ENCODE peak calls at places on chromosomes 16 and 17, in nine cellular contexts. N is HFFc6, F is GM23338, P is A549, E is nephron progenitor cell, D is HFF-Myc, J is HCT116, A is left ventricle myocardium inferior, Z is heart right ventricle. G is an unnamed sample.

GRCh38 chr16:86349338-86349900 is 160.9 kb upstream of the FOXF1 start:
- DNase-seq in N (no peak), F (no peak), P (no peak), E (no peak), D (no peak), J (no peak), A (no peak), Z (no peak), G (no peak)

GRCh38 chr16:68381363-68381724 is 67.0 kb downstream of the SMPD3 start:
- DNase-seq in N (no peak), F (no peak), P (no peak), E (no peak), D (no peak), J (no peak), A (no peak), Z (no peak), G (no peak)

GRCh38 chr16:57265850-57266530 is 18.5 kb downstream of the PLLP start:
- DNase-seq in N (no peak), F (no peak), P (no peak), E (no peak), D (no peak), J (no peak), A (peak), Z (peak), G (no peak)

GRCh38 chr16:27700596-27700995 is 150.7 kb downstream of the KATNIP start:
- DNase-seq in N (no peak), F (no peak), P (no peak), E (no peak), D (no peak), J (no peak), A (no peak), Z (peak), G (no peak)

GRCh38 chr16:27429981-27430441 is 28.0 kb downstream of the IL21R start:
- DNase-seq in N (no peak), F (no peak), P (no peak), E (no peak), D (no peak), J (no peak), A (no peak), Z (peak), G (no peak)

GRCh38 chr16:81620796-81621195 is 158.3 kb upstream of the PLCG2 start:
- DNase-seq in N (no peak), F (no peak), P (no peak), E (no peak), D (no peak), J (no peak), A (no peak), Z (no peak), G (no peak)

GRCh38 chr17:72465191-72466024 is 344.6 kb downstream of the SOX9 start:
- DNase-seq in N (peak), F (no peak), P (peak), E (peak), D (peak), J (peak), A (no peak), Z (no peak), G (peak)

GRCh38 chr17:63221941-63222340 is 224.2 kb downstream of the CYB561 start:
- DNase-seq in N (no peak), F (no peak), P (no peak), E (no peak), D (no peak), J (no peak), A (no peak), Z (no peak), G (no peak)

GRCh38 chr17:76125391-76125675 is 15.7 kb downstream of the FOXJ1 start:
- DNase-seq in N (no peak), F (no peak), P (no peak), E (no peak), D (no peak), J (no peak), A (no peak), Z (no peak), G (no peak)
- TF ChIP-seq CTCF in N (no peak), F (no peak), P (no peak), E (no peak), D (no peak), J (no peak), A (no peak), Z (no peak), G (no peak)

GRCh38 chr16:8882725-8883377 is 700 bp downstream of the LITAFD start:
- DNase-seq in N (no peak), F (no peak), P (no peak), E (no peak), D (no peak), J (no peak), A (no peak), Z (no peak), G (no peak)

GRCh38 chr16:8887952-8888560 is 5.9 kb downstream of the LITAFD start:
- DNase-seq in N (peak), F (no peak), P (no peak), E (no peak), D (no peak), J (no peak), A (peak), Z (peak), G (no peak)

GRCh38 chr16:8886593-8887437 is 4.7 kb downstream of the LITAFD start:
- DNase-seq in N (no peak), F (no peak), P (no peak), E (no peak), D (no peak), J (no peak), A (no peak), Z (no peak), G (no peak)

GRCh38 chr16:8887438-8887765 is 5.3 kb downstream of the LITAFD start:
- DNase-seq in N (no peak), F (no peak), P (no peak), E (no peak), D (no peak), J (no peak), A (no peak), Z (no peak), G (no peak)

GRCh38 chr16:8885674-8886592 is 3.8 kb downstream of the LITAFD start:
- DNase-seq in N (peak), F (peak), P (no peak), E (no peak), D (no peak), J (no peak), A (no peak), Z (no peak), G (no peak)
- TF ChIP-seq CTCF in N (peak), F (peak), P (no peak), E (no peak), D (no peak), J (no peak), A (no peak), Z (no peak), G (no peak)

DNA sequence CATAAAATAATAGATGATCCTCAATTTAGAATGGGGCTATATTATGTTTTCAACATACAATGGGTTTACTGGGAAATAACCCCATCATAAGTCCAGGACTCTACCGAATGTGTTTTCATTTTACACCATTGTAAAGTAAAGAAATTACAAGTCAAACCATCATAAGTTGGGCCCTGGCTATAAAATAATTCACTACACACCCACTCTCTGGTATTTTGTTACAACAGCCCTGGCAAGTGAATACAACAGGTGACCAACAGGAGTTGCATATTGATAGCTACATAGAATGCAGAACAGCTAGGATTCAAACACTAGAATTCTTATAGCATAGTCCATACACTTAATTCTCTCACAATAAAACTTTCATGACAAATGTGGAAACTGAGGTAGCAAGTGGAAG is 673.0 kb upstream of the CA10 start:
- DNase-seq in N (no peak), F (no peak), P (no peak), E (no peak), D (no peak), J (no peak), A (no peak), Z (no peak), G (no peak)
- TF ChIP-seq CTCF in N (no peak), F (no peak), P (no peak), E (no peak), D (no peak), J (no peak), A (no peak), Z (no peak), G (no peak)

GRCh38 chr17:52297230-52298010 is 138.9 kb upstream of the CA10 start:
- DNase-seq in N (no peak), F (peak), P (peak), E (no peak), D (no peak), J (no peak), A (no peak), Z (no peak), G (no peak)
- TF ChIP-seq CTCF in N (no peak), F (peak), P (no peak), E (no peak), D (no peak), J (no peak), A (no peak), Z (no peak), G (no peak)

DNA sequence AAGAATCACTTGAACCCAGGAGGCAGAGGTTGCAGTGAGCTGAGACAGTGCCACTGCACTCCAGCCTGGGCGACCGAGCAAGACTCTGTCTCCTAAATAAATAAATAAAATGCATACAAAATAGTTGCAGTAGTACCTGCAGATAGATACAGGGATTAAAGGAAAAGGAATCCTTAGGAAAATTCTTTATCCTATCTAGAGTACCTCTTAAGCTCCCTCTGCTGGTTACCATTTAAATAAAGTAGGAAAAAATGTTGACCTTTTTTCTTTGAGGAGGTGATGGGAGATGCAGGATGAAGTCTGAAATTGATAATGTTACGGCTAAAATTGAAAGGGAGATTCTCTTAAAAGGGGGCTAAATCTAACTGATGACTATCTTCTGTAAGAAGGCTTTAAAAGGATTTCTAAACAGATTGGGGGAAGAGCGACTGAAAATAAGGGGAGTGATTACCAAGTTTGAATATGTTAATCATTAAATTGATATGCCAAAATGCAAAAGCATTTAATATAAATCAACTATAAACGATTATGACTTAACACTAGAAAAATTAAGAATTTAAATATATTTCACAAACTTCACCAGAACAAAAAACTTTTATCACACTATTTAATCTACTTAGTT is 29.4 kb downstream of the C16orf87 start:
- DNase-seq in N (peak), F (peak), P (peak), E (no peak), D (no peak), J (no peak), A (no peak), Z (no peak), G (no peak)
- TF ChIP-seq CTCF in N (peak), F (peak), P (peak), E (peak), D (peak), J (peak), A (peak), Z (peak), G (no peak)

GRCh38 chr17:75875182-75875939 is 3.0 kb downstream of the TRIM47 start:
- DNase-seq in N (no peak), F (no peak), P (no peak), E (no peak), D (no peak), J (no peak), A (no peak), Z (no peak), G (peak)

GRCh38 chr17:75875940-75876189 is 2.5 kb downstream of the TRIM47 start:
- DNase-seq in N (no peak), F (no peak), P (no peak), E (no peak), D (no peak), J (no peak), A (no peak), Z (peak), G (no peak)

GRCh38 chr17:75876938-75877751 is 1.2 kb downstream of the TRIM47 start:
- DNase-seq in N (peak), F (peak), P (peak), E (peak), D (peak), J (peak), A (peak), Z (peak), G (no peak)

GRCh38 chr17:75877752-75878173 is 618 bp downstream of the TRIM47 start:
- DNase-seq in N (peak), F (peak), P (no peak), E (peak), D (no peak), J (no peak), A (peak), Z (peak), G (peak)

GRCh38 chr17:75876190-75876937 is 2.0 kb downstream of the TRIM47 start:
- DNase-seq in N (no peak), F (peak), P (peak), E (peak), D (no peak), J (peak), A (peak), Z (no peak), G (peak)
- TF ChIP-seq CTCF in N (no peak), F (peak), P (peak), E (no peak), D (no peak), J (no peak), A (peak), Z (no peak), G (peak)

GRCh38 chr16:3938471-3938842 is 57.9 kb upstream of the CREBBP start:
- DNase-seq in N (no peak), F (no peak), P (no peak), E (no peak), D (no peak), J (no peak), A (no peak), Z (no peak), G (no peak)
- TF ChIP-seq CTCF in N (no peak), F (no peak), P (no peak), E (no peak), D (no peak), J (no peak), A (no peak), Z (no peak), G (no peak)